ENCODE peak calls at places on chromosome 11, in seven cellular contexts. B is fibroblast of lung, V is hepatocyte, K is HCT116, E is PC-3, O is MM.1S, Y is GM23338. N is an unnamed sample.
A peak's percentile ranks its signal among the peaks of the same experiment; 100 is the strongest.

GRCh38 chr11:11413776-11414175 is 60.7 kb upstream of the CSNK2A3 start:
- DNase-seq in B (no peak), V (no peak), K (no peak), E (peak; percentile 52), O (no peak), Y (no peak), N (no peak)

GRCh38 chr11:121291896-121292502 is 572 bp upstream of the SC5D start:
- DNase-seq in B (peak; percentile 13), V (peak; percentile 19), K (no peak), E (peak; percentile 40), O (no peak), Y (peak; percentile 36), N (no peak)

GRCh38 chr11:77636738-77637344 is 753 bp downstream of the CLNS1A start:
- DNase-seq in B (no peak), V (no peak), K (no peak), E (no peak), O (no peak), Y (peak; percentile 15), N (no peak)

GRCh38 chr11:72930011-72930410 is 115.8 kb downstream of the ATG16L2 start:
- DNase-seq in B (peak; percentile 69), V (no peak), K (no peak), E (peak; percentile 37), O (no peak), Y (peak; percentile 60), N (no peak)

GRCh38 chr11:6022954-6023353 is 7.6 kb downstream of the OR56A1 start:
- DNase-seq in B (peak; percentile 20), V (peak; percentile 68), K (peak; percentile 33), E (peak; percentile 59), O (peak; percentile 85), Y (peak; percentile 79), N (peak; percentile 40)

GRCh38 chr11:2348986-2349385 is 28.1 kb upstream of the CD81 start:
- DNase-seq in B (peak; percentile 68), V (no peak), K (no peak), E (peak; percentile 7), O (no peak), Y (no peak), N (peak; percentile 8)

GRCh38 chr11:16987205-16987568 is 27.0 kb downstream of the PLEKHA7 start:
- DNase-seq in B (no peak), V (peak; percentile 68), K (no peak), E (no peak), O (no peak), Y (peak; percentile 87), N (no peak)

GRCh38 chr11:15903246-15903645 is 453.1 kb downstream of the SOX6 start:
- DNase-seq in B (no peak), V (peak; percentile 32), K (no peak), E (no peak), O (no peak), Y (no peak), N (peak; percentile 24)

GRCh38 chr11:124068711-124069110 is 27.6 kb upstream of the OR10G7 start:
- DNase-seq in B (no peak), V (no peak), K (no peak), E (no peak), O (no peak), Y (no peak), N (no peak)

GRCh38 chr11:79441159-79441875 is 487 bp upstream of the TENM4 start:
- DNase-seq in B (peak; percentile 78), V (no peak), K (no peak), E (no peak), O (no peak), Y (peak; percentile 61), N (no peak)

GRCh38 chr11:125166347-125166841 is 1.8 kb downstream of the PKNOX2 start:
- DNase-seq in B (peak; percentile 49), V (no peak), K (no peak), E (no peak), O (no peak), Y (peak; percentile 60), N (no peak)

GRCh38 chr11:4539603-4540219 is 5.3 kb upstream of the OR52M1 start:
- DNase-seq in B (peak; percentile 8), V (peak; percentile 67), K (no peak), E (peak; percentile 63), O (peak; percentile 40), Y (peak; percentile 64), N (peak; percentile 14)

GRCh38 chr11:116879789-116880402 is 42.5 kb upstream of the APOA1 start:
- DNase-seq in B (peak; percentile 68), V (peak; percentile 80), K (peak; percentile 51), E (peak; percentile 86), O (peak; percentile 74), Y (peak; percentile 81), N (peak; percentile 58)

GRCh38 chr11:83056204-83056603 is 15.5 kb downstream of the RAB30 start:
- DNase-seq in B (no peak), V (no peak), K (no peak), E (peak; percentile 61), O (no peak), Y (no peak), N (no peak)

GRCh38 chr11:115645631-115646271 is 141.5 kb upstream of the CADM1 start:
- DNase-seq in B (no peak), V (peak; percentile 45), K (no peak), E (no peak), O (no peak), Y (peak; percentile 85), N (no peak)

GRCh38 chr11:75986966-75987365 is 172.0 kb downstream of the UVRAG start:
- DNase-seq in B (no peak), V (no peak), K (no peak), E (no peak), O (no peak), Y (no peak), N (no peak)

GRCh38 chr11:75980031-75980430 is 165.0 kb downstream of the UVRAG start:
- DNase-seq in B (no peak), V (no peak), K (no peak), E (no peak), O (no peak), Y (no peak), N (no peak)

GRCh38 chr11:75981546-75981945 is 166.5 kb downstream of the UVRAG start:
- DNase-seq in B (no peak), V (no peak), K (no peak), E (no peak), O (peak; percentile 23), Y (no peak), N (no peak)

DNA sequence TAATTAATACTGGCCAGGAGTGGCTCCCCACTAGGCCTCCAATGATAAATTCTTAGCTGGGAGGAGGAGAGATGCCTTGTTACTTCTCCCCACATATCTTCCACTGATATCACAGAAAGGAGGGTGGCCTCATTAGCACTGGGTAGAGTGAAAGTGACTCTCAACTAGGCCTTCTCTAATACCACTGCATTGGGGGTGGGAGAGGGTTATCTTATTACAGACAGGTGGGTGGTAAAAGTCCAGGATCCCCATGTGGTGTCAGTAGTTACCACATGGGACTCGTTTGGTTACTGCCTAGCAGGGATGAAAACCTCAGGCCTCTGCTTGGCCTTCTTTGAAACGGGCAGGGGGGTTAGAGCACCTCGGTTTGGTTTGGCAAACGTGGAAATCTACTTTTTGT is 167.3 kb downstream of the UVRAG start:
- DNase-seq in B (no peak), V (no peak), K (no peak), E (no peak), O (no peak), Y (peak; percentile 10), N (no peak)
- TF ChIP-seq EZH2 in B (no peak), V (no peak), K (no peak), E (no peak), O (no peak), Y (no peak), N (no peak)

GRCh38 chr11:45664376-45665205 is 831 bp downstream of the CHST1 start:
- DNase-seq in B (no peak), V (no peak), K (no peak), E (no peak), O (no peak), Y (peak; percentile 58), N (no peak)

GRCh38 chr11:45661417-45662055 is 3.9 kb downstream of the CHST1 start:
- DNase-seq in B (no peak), V (no peak), K (no peak), E (no peak), O (no peak), Y (no peak), N (no peak)

GRCh38 chr11:45662096-45662664 is 3.2 kb downstream of the CHST1 start:
- DNase-seq in B (no peak), V (no peak), K (no peak), E (no peak), O (no peak), Y (no peak), N (no peak)

GRCh38 chr11:45663486-45664375 is 1.7 kb downstream of the CHST1 start:
- DNase-seq in B (no peak), V (no peak), K (no peak), E (peak; percentile 3), O (no peak), Y (no peak), N (no peak)

GRCh38 chr11:45662665-45663485 is 2.5 kb downstream of the CHST1 start:
- DNase-seq in B (peak; percentile 89), V (peak; percentile 76), K (no peak), E (peak; percentile 4), O (peak; percentile 27), Y (peak; percentile 44), N (peak; percentile 15)
- H3K4me1 ChIP-seq in B (peaks cover 15% of the 10 kb centered on the region), V (peaks cover 21% of the 10 kb centered on the region), K (peaks cover 18% of the 10 kb centered on the region), E (no peaks in the 10 kb centered on the region), O (no peaks in the 10 kb centered on the region), Y (peaks cover 29% of the 10 kb centered on the region), N (peaks cover 19% of the 10 kb centered on the region)

GRCh38 chr11:104534268-104534667 is 364.0 kb downstream of the CASP12 start:
- DNase-seq in B (peak; percentile 71), V (no peak), K (no peak), E (peak; percentile 69), O (no peak), Y (peak; percentile 41), N (peak; percentile 9)
- TF ChIP-seq EZH2 in B (no peak), V (no peak), K (no peak), E (no peak), O (no peak), Y (no peak), N (no peak)

GRCh38 chr11:119369035-119369925 is 12.2 kb downstream of the USP2 start:
- DNase-seq in B (no peak), V (peak; percentile 48), K (no peak), E (no peak), O (no peak), Y (no peak), N (no peak)
- H3K4me1 ChIP-seq in B (peaks cover 23% of the 10 kb centered on the region), V (peaks cover 62% of the 10 kb centered on the region), K (peaks cover 49% of the 10 kb centered on the region), E (peaks cover 16% of the 10 kb centered on the region), O (peaks cover 10% of the 10 kb centered on the region), Y (peaks cover 16% of the 10 kb centered on the region), N (peaks cover 15% of the 10 kb centered on the region)

GRCh38 chr11:31798057-31799035 is 12.8 kb downstream of the PAX6 start:
- DNase-seq in B (no peak), V (no peak), K (no peak), E (no peak), O (no peak), Y (peak; percentile 92), N (no peak)
- TF ChIP-seq EZH2 in B (no peak), V (no peak), K (no peak), E (no peak), O (no peak), Y (peak; percentile 35), N (no peak)

N was measured in mammary epithelial cell.